ENCODE peak calls at places on chromosome 6, in six cellular contexts. One of them, this sample, is unnamed.

GRCh38 chr6:130838250-130838649 is 11.0 kb downstream of the SMLR1 start:
- DNase-seq in HepG2: no peak
- DNase-seq in K562: no peak
- DNase-seq in SK-N-SH: no peak
- DNase-seq in H1: no peak
- DNase-seq in A549: no peak
- DNase-seq in this sample: no peak

GRCh38 chr6:94813806-94814205 is 763.5 kb upstream of the MANEA start:
- DNase-seq in A549: no peak
- DNase-seq in HepG2: no peak
- DNase-seq in SK-N-SH: no peak
- DNase-seq in K562: no peak
- DNase-seq in H1: no peak
- DNase-seq in this sample: no peak

GRCh38 chr6:124661231-124661630 is 301.0 kb upstream of the RNF217 start:
- DNase-seq in H1: no peak
- DNase-seq in K562: no peak
- DNase-seq in A549: no peak
- DNase-seq in SK-N-SH: no peak
- DNase-seq in HepG2: no peak
- DNase-seq in this sample: no peak

GRCh38 chr6:33976425-33977360 is 169.2 kb downstream of the GRM4 start:
- DNase-seq in HepG2: no peak
- DNase-seq in SK-N-SH: peak
- DNase-seq in H1: no peak
- DNase-seq in A549: no peak
- DNase-seq in K562: no peak
- DNase-seq in this sample: no peak

GRCh38 chr6:44367686-44368085 is 19.8 kb upstream of the CDC5L start:
- DNase-seq in A549: no peak
- DNase-seq in SK-N-SH: no peak
- DNase-seq in HepG2: no peak
- DNase-seq in H1: no peak
- DNase-seq in K562: no peak
- DNase-seq in this sample: no peak

GRCh38 chr6:85002847-85003246 is 238.4 kb upstream of the TBX18 start:
- DNase-seq in K562: no peak
- DNase-seq in A549: no peak
- DNase-seq in H1: no peak
- DNase-seq in HepG2: no peak
- DNase-seq in SK-N-SH: no peak
- DNase-seq in this sample: no peak

GRCh38 chr6:142155895-142156757 is 9.1 kb downstream of the VTA1 start:
- DNase-seq in K562: peak
- DNase-seq in A549: peak
- DNase-seq in HepG2: peak
- DNase-seq in SK-N-SH: peak
- DNase-seq in H1: no peak
- DNase-seq in this sample: no peak

GRCh38 chr6:107114872-107115694 is at the start of gene BEND3:
- DNase-seq in SK-N-SH: peak
- DNase-seq in H1: no peak
- DNase-seq in A549: peak
- DNase-seq in HepG2: no peak
- DNase-seq in K562: peak
- DNase-seq in this sample: no peak

GRCh38 chr6:154914288-154914687 is 80.8 kb upstream of the TIAM2 start:
- DNase-seq in K562: no peak
- DNase-seq in HepG2: no peak
- DNase-seq in H1: no peak
- DNase-seq in A549: no peak
- DNase-seq in SK-N-SH: no peak
- DNase-seq in this sample: no peak

GRCh38 chr6:28634406-28634757 is 108.7 kb downstream of the GPX5 start:
- DNase-seq in HepG2: no peak
- DNase-seq in K562: no peak
- DNase-seq in H1: no peak
- DNase-seq in SK-N-SH: no peak
- DNase-seq in A549: no peak
- DNase-seq in this sample: no peak

GRCh38 chr6:67449602-67450001 is 1185.5 kb upstream of the ADGRB3 start:
- DNase-seq in SK-N-SH: no peak
- DNase-seq in K562: no peak
- DNase-seq in HepG2: no peak
- DNase-seq in H1: no peak
- DNase-seq in A549: no peak
- DNase-seq in this sample: no peak

GRCh38 chr6:149451361-149452061 is 33.3 kb downstream of the ZC3H12D start:
- DNase-seq in SK-N-SH: no peak
- DNase-seq in K562: no peak
- DNase-seq in H1: peak
- DNase-seq in A549: no peak
- DNase-seq in HepG2: no peak
- DNase-seq in this sample: no peak

GRCh38 chr6:51369485-51369884 is 550.8 kb downstream of the TFAP2B start:
- DNase-seq in H1: no peak
- DNase-seq in SK-N-SH: no peak
- DNase-seq in A549: no peak
- DNase-seq in HepG2: no peak
- DNase-seq in K562: no peak
- DNase-seq in this sample: no peak

GRCh38 chr6:166454692-166455515 is 72.2 kb upstream of the MPC1 start:
- DNase-seq in SK-N-SH: no peak
- DNase-seq in H1: no peak
- DNase-seq in A549: no peak
- DNase-seq in K562: no peak
- DNase-seq in HepG2: no peak
- DNase-seq in this sample: no peak

GRCh38 chr6:83709748-83710050 is 798 bp upstream of the SNAP91 start:
- DNase-seq in H1: no peak
- DNase-seq in HepG2: no peak
- DNase-seq in SK-N-SH: no peak
- DNase-seq in A549: no peak
- DNase-seq in K562: no peak
- DNase-seq in this sample: no peak

GRCh38 chr6:35719830-35720733 is 16.8 kb upstream of the ARMC12 start:
- DNase-seq in H1: peak
- DNase-seq in HepG2: no peak
- DNase-seq in K562: peak
- DNase-seq in SK-N-SH: peak
- DNase-seq in A549: no peak
- DNase-seq in this sample: peak

GRCh38 chr6:111730835-111731234 is 125.2 kb upstream of the TRAF3IP2 start:
- DNase-seq in H1: no peak
- DNase-seq in SK-N-SH: no peak
- DNase-seq in K562: no peak
- DNase-seq in A549: no peak
- DNase-seq in HepG2: no peak
- DNase-seq in this sample: no peak

GRCh38 chr6:156309017-156309416 is 468.2 kb upstream of the ARID1B start:
- DNase-seq in SK-N-SH: no peak
- DNase-seq in A549: no peak
- DNase-seq in HepG2: no peak
- DNase-seq in H1: no peak
- DNase-seq in K562: no peak
- DNase-seq in this sample: no peak

GRCh38 chr6:165060636-165061190 is 248.7 kb downstream of the C6orf118 start:
- DNase-seq in A549: no peak
- DNase-seq in H1: no peak
- DNase-seq in K562: no peak
- DNase-seq in HepG2: no peak
- DNase-seq in SK-N-SH: no peak
- DNase-seq in this sample: no peak

GRCh38 chr6:170063431-170063830 is 227.4 kb downstream of the DLL1 start:
- DNase-seq in K562: no peak
- DNase-seq in SK-N-SH: no peak
- DNase-seq in HepG2: no peak
- DNase-seq in H1: peak
- DNase-seq in A549: no peak
- DNase-seq in this sample: no peak

GRCh38 chr6:53628354-53629119 is 37.0 kb downstream of the KLHL31 start:
- DNase-seq in HepG2: no peak
- DNase-seq in A549: no peak
- DNase-seq in K562: no peak
- DNase-seq in SK-N-SH: no peak
- DNase-seq in H1: no peak
- DNase-seq in this sample: no peak

GRCh38 chr6:127077886-127078285 is 40.6 kb upstream of the RSPO3 start:
- DNase-seq in K562: no peak
- DNase-seq in HepG2: no peak
- DNase-seq in A549: no peak
- DNase-seq in H1: no peak
- DNase-seq in SK-N-SH: no peak
- DNase-seq in this sample: no peak

GRCh38 chr6:164296411-164296810 is 881.9 kb downstream of the QKI start:
- DNase-seq in SK-N-SH: no peak
- DNase-seq in K562: no peak
- DNase-seq in A549: no peak
- DNase-seq in H1: no peak
- DNase-seq in HepG2: no peak
- DNase-seq in this sample: no peak

GRCh38 chr6:87881342-87881895 is 166.2 kb upstream of the SPACA1 start:
- DNase-seq in A549: no peak
- DNase-seq in SK-N-SH: no peak
- DNase-seq in H1: no peak
- DNase-seq in HepG2: no peak
- DNase-seq in K562: no peak
- DNase-seq in this sample: no peak

GRCh38 chr6:16472349-16473069 is 234.1 kb downstream of the GMPR start:
- DNase-seq in K562: no peak
- DNase-seq in SK-N-SH: no peak
- DNase-seq in HepG2: peak
- DNase-seq in H1: no peak
- DNase-seq in A549: no peak
- DNase-seq in this sample: no peak

GRCh38 chr6:139757766-139758655 is 383.6 kb upstream of the CITED2 start:
- DNase-seq in SK-N-SH: no peak
- DNase-seq in H1: no peak
- DNase-seq in K562: no peak
- DNase-seq in HepG2: no peak
- DNase-seq in A549: no peak
- DNase-seq in this sample: no peak

DNA sequence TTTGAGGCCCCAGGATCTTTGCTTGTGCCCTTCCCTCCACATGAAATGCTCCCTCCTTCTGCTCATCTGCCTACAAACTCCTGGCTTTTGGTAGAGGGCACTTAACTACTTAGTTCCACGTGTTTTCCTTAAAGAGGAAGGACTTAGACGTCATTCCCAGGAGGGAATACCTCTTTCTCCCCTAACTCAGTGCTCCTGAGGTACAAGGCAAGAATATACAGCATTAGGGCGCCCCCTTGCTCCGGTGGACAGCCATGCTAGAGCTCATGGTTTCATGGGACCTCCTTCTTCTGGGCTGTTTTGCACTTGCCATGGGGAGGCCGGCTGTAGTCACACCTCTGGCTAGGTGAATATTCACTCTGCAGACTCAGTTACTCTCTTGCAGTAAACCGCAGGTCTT is 93.8 kb upstream of the LY86 start:
- DNase-seq in SK-N-SH: peak
- DNase-seq in H1: peak
- DNase-seq in HepG2: peak
- DNase-seq in A549: peak
- DNase-seq in K562: peak
- DNase-seq in this sample: peak
- TF ChIP-seq CHD2 in SK-N-SH: no peak
- TF ChIP-seq CHD2 in H1: no peak
- TF ChIP-seq CHD2 in HepG2: no peak
- TF ChIP-seq CHD2 in A549: no peak
- TF ChIP-seq CHD2 in K562: no peak
- TF ChIP-seq CHD2 in this sample: no peak

GRCh38 chr6:143810745-143811144 is 32.4 kb upstream of the LTV1 start:
- DNase-seq in SK-N-SH: no peak
- DNase-seq in K562: no peak
- DNase-seq in HepG2: no peak
- DNase-seq in A549: no peak
- DNase-seq in H1: no peak
- DNase-seq in this sample: no peak
- TF ChIP-seq CHD2 in SK-N-SH: no peak
- TF ChIP-seq CHD2 in K562: no peak
- TF ChIP-seq CHD2 in HepG2: no peak
- TF ChIP-seq CHD2 in A549: no peak
- TF ChIP-seq CHD2 in H1: no peak
- TF ChIP-seq CHD2 in this sample: no peak

DNA sequence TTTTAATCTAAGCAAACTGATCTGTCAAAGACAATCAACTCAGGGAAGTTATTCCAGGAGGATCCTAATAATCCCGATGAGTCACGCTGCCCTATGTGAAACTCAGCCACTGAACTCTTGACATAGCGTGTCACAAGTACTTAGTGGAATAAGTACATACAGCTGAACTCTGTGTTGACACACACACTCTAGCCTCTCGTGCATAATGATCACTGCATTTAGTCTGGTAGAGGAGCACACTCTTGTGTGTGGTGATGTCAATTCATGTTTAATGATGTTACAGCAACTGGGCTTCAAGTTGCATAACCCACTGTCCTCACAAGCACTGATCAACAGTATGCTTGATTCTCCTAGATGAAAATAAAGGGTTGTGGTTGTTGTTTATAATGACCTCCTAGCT is 148.3 kb downstream of the HACE1 start:
- DNase-seq in HepG2: peak
- DNase-seq in SK-N-SH: no peak
- DNase-seq in K562: no peak
- DNase-seq in H1: no peak
- DNase-seq in A549: peak
- DNase-seq in this sample: no peak
- TF ChIP-seq CHD2 in HepG2: no peak
- TF ChIP-seq CHD2 in SK-N-SH: no peak
- TF ChIP-seq CHD2 in K562: no peak
- TF ChIP-seq CHD2 in H1: no peak
- TF ChIP-seq CHD2 in A549: no peak
- TF ChIP-seq CHD2 in this sample: no peak

GRCh38 chr6:9409126-9409525 is 973.8 kb upstream of the SLC35B3 start:
- DNase-seq in K562: no peak
- DNase-seq in SK-N-SH: no peak
- DNase-seq in H1: no peak
- DNase-seq in HepG2: no peak
- DNase-seq in A549: no peak
- DNase-seq in this sample: no peak

GRCh38 chr6:9408718-9409117 is 973.4 kb upstream of the SLC35B3 start:
- DNase-seq in HepG2: no peak
- DNase-seq in SK-N-SH: no peak
- DNase-seq in H1: no peak
- DNase-seq in A549: no peak
- DNase-seq in K562: no peak
- DNase-seq in this sample: no peak

GRCh38 chr6:9405369-9405768 is 970.0 kb upstream of the SLC35B3 start:
- DNase-seq in HepG2: no peak
- DNase-seq in SK-N-SH: no peak
- DNase-seq in H1: no peak
- DNase-seq in A549: peak
- DNase-seq in K562: no peak
- DNase-seq in this sample: no peak

GRCh38 chr6:9404351-9405146 is 969.2 kb upstream of the SLC35B3 start:
- DNase-seq in A549: no peak
- DNase-seq in K562: no peak
- DNase-seq in H1: no peak
- DNase-seq in HepG2: no peak
- DNase-seq in SK-N-SH: no peak
- DNase-seq in this sample: no peak

GRCh38 chr6:9405825-9406224 is 970.5 kb upstream of the SLC35B3 start:
- DNase-seq in H1: no peak
- DNase-seq in HepG2: no peak
- DNase-seq in A549: no peak
- DNase-seq in SK-N-SH: no peak
- DNase-seq in K562: no peak
- DNase-seq in this sample: no peak
- TF ChIP-seq CHD2 in H1: no peak
- TF ChIP-seq CHD2 in HepG2: no peak
- TF ChIP-seq CHD2 in A549: no peak
- TF ChIP-seq CHD2 in SK-N-SH: no peak
- TF ChIP-seq CHD2 in K562: no peak
- TF ChIP-seq CHD2 in this sample: no peak